ENCODE peak calls at places on chromosome 17, in eight cellular contexts. X is AG09319, E is lower leg skin, U is choroid plexus epithelial cell, P is cardiac fibroblast, V is glutamatergic neuron, R is kidney epithelial cell, I is neural crest cell. J is an unnamed sample.

GRCh38 chr17:15279011-15279477 is 13.9 kb upstream of the PMP22 start:
- DNase-seq in X (no peak), E (no peak), U (peak), P (no peak), V (no peak), R (no peak), I (no peak), J (no peak)

GRCh38 chr17:29124931-29125270 is 55.3 kb downstream of the MYO18A start:
- DNase-seq in X (no peak), E (no peak), U (no peak), P (no peak), V (no peak), R (no peak), I (no peak), J (no peak)

GRCh38 chr17:330993-331701 is 21.5 kb downstream of the RPH3AL start:
- DNase-seq in X (no peak), E (no peak), U (no peak), P (no peak), V (no peak), R (no peak), I (no peak), J (no peak)

GRCh38 chr17:2701996-2702741 is 9.4 kb downstream of the CLUH start:
- DNase-seq in X (no peak), E (peak), U (no peak), P (no peak), V (peak), R (no peak), I (no peak), J (no peak)

GRCh38 chr17:2850991-2851390 is 54.8 kb downstream of the RAP1GAP2 start:
- DNase-seq in X (no peak), E (no peak), U (no peak), P (no peak), V (no peak), R (no peak), I (no peak), J (no peak)

GRCh38 chr17:42997390-42997983 is 732 bp upstream of the RPL27 start:
- DNase-seq in X (no peak), E (no peak), U (no peak), P (no peak), V (no peak), R (no peak), I (no peak), J (no peak)

GRCh38 chr17:1727876-1728630 is 3.5 kb downstream of the WDR81 start:
- DNase-seq in X (no peak), E (no peak), U (no peak), P (no peak), V (no peak), R (no peak), I (no peak), J (no peak)

GRCh38 chr17:28554565-28554964 is 2.1 kb upstream of the UNC119 start:
- DNase-seq in X (no peak), E (no peak), U (no peak), P (no peak), V (no peak), R (no peak), I (no peak), J (no peak)

GRCh38 chr17:82215972-82216300 is 3.3 kb upstream of the CCDC57 start:
- DNase-seq in X (no peak), E (no peak), U (no peak), P (no peak), V (no peak), R (no peak), I (no peak), J (no peak)

DNA sequence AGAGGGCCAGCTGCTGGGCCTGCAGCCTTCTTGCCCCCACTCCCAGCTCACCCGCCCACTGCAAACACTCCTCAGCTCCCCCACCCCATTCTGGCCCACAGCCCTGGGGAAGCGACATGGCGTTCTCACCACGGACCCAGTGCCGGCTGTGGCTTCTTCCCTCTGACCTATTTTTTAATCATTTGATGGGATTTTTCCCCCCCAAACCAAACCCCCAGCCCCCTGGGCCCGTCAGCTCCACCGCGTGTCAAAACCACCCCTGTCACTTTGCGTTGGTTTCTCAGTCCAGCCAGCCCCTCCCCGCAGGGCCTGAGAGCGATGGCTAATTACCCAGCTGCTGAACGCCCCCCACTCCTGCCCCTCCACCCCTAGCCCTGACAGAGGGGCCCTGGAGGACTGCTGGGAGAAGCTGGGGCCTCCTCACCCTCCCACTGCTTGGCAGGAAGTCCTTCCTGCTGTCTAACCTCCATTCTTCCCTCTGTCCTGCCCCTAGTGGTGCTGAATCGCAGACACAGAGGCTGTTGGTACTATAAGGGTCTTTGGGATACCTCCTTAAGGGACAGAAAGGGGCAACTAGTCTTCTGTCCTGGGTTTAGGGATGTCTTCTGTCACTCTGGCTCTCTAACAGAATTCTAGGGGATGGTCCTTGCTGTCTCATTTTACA is 7.5 kb upstream of the TBX21 start:
- DNase-seq in X (no peak), E (no peak), U (no peak), P (no peak), V (no peak), R (no peak), I (no peak), J (no peak)
- TF ChIP-seq CTCF in X (no peak), E (no peak), U (peak), P (peak), V (peak), R (no peak), I (no peak), J (no peak)

GRCh38 chr17:73335591-73336503 is 24.0 kb upstream of the CDC42EP4 start:
- DNase-seq in X (no peak), E (no peak), U (no peak), P (no peak), V (no peak), R (no peak), I (no peak), J (no peak)
- TF ChIP-seq CTCF in X (no peak), E (no peak), U (no peak), P (no peak), V (no peak), R (no peak), I (no peak), J (no peak)

DNA sequence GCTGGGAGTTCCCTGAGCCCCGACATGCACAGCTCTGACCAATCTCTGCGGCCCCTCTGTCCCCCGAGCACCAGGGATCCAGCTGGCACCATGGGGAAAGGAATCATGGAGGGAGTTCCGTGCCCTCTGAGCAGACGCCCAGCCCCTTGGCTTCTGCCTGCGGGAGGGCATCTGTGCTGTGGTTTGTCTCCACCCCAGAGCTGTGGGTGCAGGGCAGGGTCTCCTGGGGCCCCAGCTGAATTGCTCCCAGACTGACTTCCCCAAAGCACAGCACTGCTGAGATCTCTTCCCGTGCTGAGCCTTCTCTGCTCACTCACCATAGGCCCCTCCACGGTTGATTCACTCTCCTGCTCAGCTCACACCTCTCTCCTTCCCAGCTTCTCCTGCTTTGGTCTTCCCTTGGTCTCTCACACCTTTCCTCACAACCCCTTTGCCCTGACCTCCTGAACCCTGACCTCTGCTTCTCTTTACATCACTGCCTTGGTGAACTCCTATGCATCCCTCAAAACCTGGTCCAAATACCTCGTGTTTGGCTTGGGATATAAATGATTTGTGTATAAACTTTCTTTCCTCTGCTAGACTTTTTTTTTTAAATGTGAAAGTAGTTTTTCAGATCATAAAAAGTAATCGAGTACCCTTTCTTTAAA is 265.2 kb downstream of the SEC14L1 start:
- DNase-seq in X (no peak), E (no peak), U (no peak), P (no peak), V (no peak), R (no peak), I (no peak), J (no peak)
- TF ChIP-seq CTCF in X (no peak), E (no peak), U (no peak), P (no peak), V (no peak), R (no peak), I (no peak), J (no peak)

GRCh38 chr17:49436174-49436573 is 21.5 kb upstream of the PHB1 start:
- DNase-seq in X (no peak), E (peak), U (no peak), P (no peak), V (no peak), R (no peak), I (no peak), J (no peak)

GRCh38 chr17:49439305-49439672 is 24.6 kb upstream of the PHB1 start:
- DNase-seq in X (no peak), E (no peak), U (no peak), P (no peak), V (no peak), R (no peak), I (no peak), J (no peak)

GRCh38 chr17:49438439-49438861 is 23.8 kb upstream of the PHB1 start:
- DNase-seq in X (no peak), E (peak), U (no peak), P (no peak), V (peak), R (no peak), I (peak), J (peak)

GRCh38 chr17:49438885-49439284 is 24.2 kb upstream of the PHB1 start:
- DNase-seq in X (no peak), E (peak), U (peak), P (no peak), V (no peak), R (no peak), I (no peak), J (no peak)

DNA sequence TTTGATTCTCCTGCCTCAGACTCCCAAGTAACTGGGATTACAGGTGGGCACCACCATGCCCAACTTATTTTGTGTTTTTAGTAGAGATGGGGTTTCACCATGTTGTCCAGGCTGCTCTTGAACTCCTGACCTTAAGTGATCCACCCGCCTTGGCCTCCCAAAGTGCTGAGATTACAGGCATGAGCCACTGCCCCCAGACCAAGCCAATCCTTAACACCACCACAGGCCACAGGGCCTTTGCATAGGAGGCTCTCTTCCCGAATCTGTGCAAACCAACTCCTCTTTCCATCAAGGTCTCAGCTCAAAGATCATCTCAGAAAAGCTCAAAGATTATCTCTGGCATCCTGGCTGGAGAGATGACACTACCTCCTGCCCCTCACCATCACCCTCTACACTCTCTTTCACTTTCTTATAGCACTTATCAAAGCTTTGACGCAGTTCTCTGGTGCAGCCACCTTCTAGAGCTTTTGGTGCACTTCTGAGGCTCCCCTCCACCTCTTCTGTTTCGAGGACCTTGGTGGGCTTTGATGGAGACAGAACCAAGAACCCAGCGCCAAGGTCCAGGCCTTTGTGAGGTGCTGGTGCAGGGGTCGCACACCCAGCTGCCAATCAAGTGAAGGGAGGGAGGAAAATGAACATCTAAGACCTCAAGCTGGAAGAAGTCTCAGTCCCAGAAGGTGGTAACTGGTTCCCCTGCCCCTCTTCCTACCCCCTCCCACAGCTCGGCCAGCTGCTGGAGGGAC is 23.2 kb upstream of the PHB1 start:
- DNase-seq in X (no peak), E (peak), U (no peak), P (no peak), V (no peak), R (no peak), I (no peak), J (no peak)
- TF ChIP-seq CTCF in X (no peak), E (no peak), U (no peak), P (no peak), V (no peak), R (no peak), I (no peak), J (no peak)

DNA sequence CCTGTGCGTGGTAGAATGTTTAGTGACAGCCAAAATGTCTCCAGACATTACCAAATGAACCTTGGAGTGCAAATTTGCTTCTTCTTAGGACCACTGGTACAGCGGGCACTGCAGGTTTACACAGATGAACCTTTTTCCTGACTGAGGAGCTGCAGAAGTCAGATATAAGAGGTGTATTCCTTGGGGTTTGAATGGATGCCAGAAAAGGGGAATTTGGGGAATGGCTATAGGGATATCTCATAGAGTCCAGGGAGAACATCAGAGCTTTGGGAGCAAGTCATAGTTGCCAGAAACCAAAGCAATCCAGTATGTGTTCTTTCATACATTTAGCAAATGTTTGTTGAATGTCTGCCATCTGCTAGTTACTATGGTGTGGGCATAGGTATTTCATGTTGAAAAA is 46.7 kb downstream of the MAP2K4 start:
- DNase-seq in X (no peak), E (no peak), U (no peak), P (no peak), V (no peak), R (no peak), I (no peak), J (no peak)
- TF ChIP-seq CTCF in X (no peak), E (no peak), U (no peak), P (no peak), V (no peak), R (no peak), I (no peak), J (no peak)

GRCh38 chr17:41578971-41579370 is 7.1 kb upstream of the KRT9 start:
- DNase-seq in X (no peak), E (no peak), U (no peak), P (no peak), V (no peak), R (no peak), I (no peak), J (no peak)

GRCh38 chr17:41580244-41580575 is 6.5 kb downstream of the KRT14 start:
- DNase-seq in X (no peak), E (no peak), U (no peak), P (no peak), V (no peak), R (no peak), I (no peak), J (no peak)

GRCh38 chr17:41580651-41581365 is 5.9 kb downstream of the KRT14 start:
- DNase-seq in X (no peak), E (no peak), U (no peak), P (no peak), V (no peak), R (no peak), I (no peak), J (no peak)

GRCh38 chr17:41578538-41578937 is 6.7 kb upstream of the KRT9 start:
- DNase-seq in X (no peak), E (no peak), U (no peak), P (no peak), V (no peak), R (no peak), I (no peak), J (no peak)

DNA sequence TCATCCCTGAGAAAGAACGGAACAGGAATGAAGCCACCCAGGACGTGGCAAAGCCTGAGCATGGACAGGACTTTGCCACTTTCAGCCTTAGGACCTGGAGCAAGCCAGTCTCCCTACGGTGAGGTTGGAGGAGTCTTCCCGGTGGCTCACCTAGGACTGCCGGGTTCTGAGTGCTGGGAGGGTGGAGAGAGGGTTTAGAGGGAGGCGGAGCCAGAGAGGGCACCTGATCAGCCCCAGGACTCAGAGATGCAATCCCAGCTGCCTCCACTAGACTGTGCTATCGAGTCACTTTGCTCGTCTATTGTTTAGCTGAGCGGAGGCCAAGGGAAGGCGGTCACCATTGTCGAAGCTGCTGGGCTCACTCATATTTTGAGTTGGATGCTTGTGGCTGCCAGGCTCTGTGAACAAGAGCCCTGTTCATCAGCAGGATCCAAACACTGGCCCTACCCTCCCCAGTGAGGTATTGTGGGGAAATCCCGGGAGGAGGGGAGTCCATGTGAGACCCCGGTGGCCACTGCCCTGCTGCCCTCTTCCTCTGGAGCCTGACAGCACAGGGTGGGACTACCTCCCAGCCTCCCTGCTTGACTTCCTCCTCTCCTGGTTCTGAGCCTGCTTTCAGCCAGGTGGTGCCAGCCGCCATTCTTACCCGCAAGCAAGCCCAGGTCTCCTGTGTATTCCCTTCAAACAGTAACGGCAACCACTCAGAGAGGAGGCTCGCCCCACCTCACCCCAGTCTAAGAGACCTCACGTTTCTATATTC is 7.0 kb downstream of the KRT14 start:
- DNase-seq in X (peak), E (peak), U (peak), P (peak), V (peak), R (peak), I (peak), J (peak)
- TF ChIP-seq CTCF in X (peak), E (no peak), U (peak), P (peak), V (peak), R (peak), I (peak), J (peak)

GRCh38 chr17:75096082-75096625 is 8.4 kb downstream of the SLC16A5 start:
- DNase-seq in X (no peak), E (peak), U (peak), P (peak), V (no peak), R (peak), I (no peak), J (no peak)
- TF ChIP-seq CTCF in X (no peak), E (no peak), U (no peak), P (no peak), V (no peak), R (no peak), I (no peak), J (no peak)